ENCODE peak calls at places on chromosomes 3 and 15, in eight cellular contexts. W is breast epithelium; P is WERI-Rb-1; F is CD4-positive, alpha-beta T cell; C is IMR-90; T is GM12864; V is endothelial cell; D is astrocyte of the cerebellum. K is an unnamed sample.
A peak's percentile ranks its signal among the peaks of the same experiment; 100 is the strongest.

GRCh38 chr3:57164217-57164605 is 942 bp downstream of the IL17RD start:
- DNase-seq in V (no peak), F (no peak), C (peak; percentile 18), T (no peak), W (peak; percentile 58), D (no peak), P (peak; percentile 11), K (peak; percentile 15)

GRCh38 chr3:169268286-169268776 is 395.2 kb downstream of the MECOM start:
- DNase-seq in C (no peak), P (no peak), F (no peak), D (no peak), W (no peak), V (no peak), T (no peak), K (no peak)

GRCh38 chr3:112815981-112816380 is 30.7 kb downstream of the CD200R1L start:
- DNase-seq in T (no peak), P (no peak), F (no peak), C (peak; percentile 67), W (no peak), D (no peak), V (no peak), K (no peak)

GRCh38 chr15:60444289-60444912 is 34.5 kb downstream of the ICE2 start:
- DNase-seq in F (no peak), D (no peak), W (no peak), C (peak; percentile 51), T (no peak), V (no peak), P (no peak), K (peak; percentile 13)

GRCh38 chr15:58701376-58701775 is 48.1 kb downstream of the ADAM10 start:
- DNase-seq in D (no peak), C (no peak), F (no peak), W (no peak), V (no peak), P (no peak), T (no peak), K (no peak)

GRCh38 chr15:80659375-80659774 is 35.7 kb upstream of the ABHD17C start:
- DNase-seq in P (no peak), C (no peak), D (no peak), W (no peak), F (no peak), T (no peak), V (no peak), K (no peak)

GRCh38 chr3:172520332-172520831 is 2.8 kb downstream of the TNFSF10 start:
- DNase-seq in C (peak; percentile 95), T (no peak), F (no peak), P (no peak), D (peak; percentile 53), W (no peak), V (no peak), K (no peak)

GRCh38 chr3:51384145-51384729 is 854 bp upstream of the MANF start:
- DNase-seq in W (no peak), T (no peak), C (no peak), P (no peak), D (no peak), V (peak; percentile 38), F (no peak), K (peak; percentile 40)

GRCh38 chr15:79896131-79896633 is 632 bp downstream of the MTHFS start:
- DNase-seq in P (no peak), W (no peak), V (no peak), T (no peak), F (no peak), C (no peak), D (no peak), K (no peak)

GRCh38 chr3:101950985-101951733 is 101.8 kb downstream of the NFKBIZ start:
- DNase-seq in C (no peak), D (no peak), P (no peak), F (no peak), T (no peak), V (no peak), W (no peak), K (peak; percentile 26)

GRCh38 chr3:134327594-134327975 is 46.7 kb downstream of the AMOTL2 start:
- DNase-seq in W (no peak), D (no peak), F (no peak), C (peak; percentile 83), P (peak; percentile 1), V (no peak), T (no peak), K (peak; percentile 61)

GRCh38 chr3:197239857-197240256 is 58.6 kb downstream of the DLG1 start:
- DNase-seq in D (no peak), P (no peak), C (no peak), F (no peak), T (no peak), V (no peak), W (no peak), K (no peak)

GRCh38 chr3:69090021-69090420 is 5.3 kb downstream of the ARL6IP5 start:
- DNase-seq in F (no peak), D (peak; percentile 54), C (peak; percentile 84), P (no peak), W (no peak), V (no peak), T (no peak), K (peak; percentile 13)

GRCh38 chr3:51539291-51539891 is 872 bp downstream of the RAD54L2 start:
- DNase-seq in D (peak; percentile 8), C (peak; percentile 85), T (no peak), P (peak; percentile 19), V (peak; percentile 12), F (no peak), W (no peak), K (peak; percentile 18)

GRCh38 chr3:171007316-171007715 is 19.2 kb downstream of the SLC2A2 start:
- DNase-seq in W (no peak), F (no peak), D (no peak), T (no peak), V (no peak), P (no peak), C (no peak), K (no peak)

DNA sequence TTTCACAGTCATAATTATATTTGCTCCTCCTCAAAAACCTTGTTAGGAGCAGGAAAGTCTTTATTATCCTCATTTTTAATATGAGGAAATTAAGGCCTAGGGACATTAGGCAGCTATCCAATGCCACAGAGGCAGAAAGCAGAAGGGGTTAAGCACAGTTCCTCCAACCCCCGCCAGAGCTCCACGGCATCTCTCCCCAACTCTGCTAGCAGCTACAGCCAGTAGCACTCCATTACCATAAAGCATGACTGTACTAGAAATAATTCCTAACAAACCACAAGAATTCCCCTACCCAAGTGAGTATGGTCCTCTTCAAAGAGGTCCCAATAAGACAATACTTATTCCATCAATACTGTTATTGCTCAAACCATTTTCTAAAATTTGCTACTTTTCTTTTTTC is 9.8 kb downstream of the HEG1 start:
- DNase-seq in P (no peak), W (no peak), V (no peak), T (no peak), C (peak; percentile 87), F (no peak), D (peak; percentile 76), K (no peak)
- TF ChIP-seq CTCF in P (no peak), W (no peak), V (no peak), T (no peak), C (peak; percentile 45), F (no peak), D (peak; percentile 59), K (no peak)

DNA sequence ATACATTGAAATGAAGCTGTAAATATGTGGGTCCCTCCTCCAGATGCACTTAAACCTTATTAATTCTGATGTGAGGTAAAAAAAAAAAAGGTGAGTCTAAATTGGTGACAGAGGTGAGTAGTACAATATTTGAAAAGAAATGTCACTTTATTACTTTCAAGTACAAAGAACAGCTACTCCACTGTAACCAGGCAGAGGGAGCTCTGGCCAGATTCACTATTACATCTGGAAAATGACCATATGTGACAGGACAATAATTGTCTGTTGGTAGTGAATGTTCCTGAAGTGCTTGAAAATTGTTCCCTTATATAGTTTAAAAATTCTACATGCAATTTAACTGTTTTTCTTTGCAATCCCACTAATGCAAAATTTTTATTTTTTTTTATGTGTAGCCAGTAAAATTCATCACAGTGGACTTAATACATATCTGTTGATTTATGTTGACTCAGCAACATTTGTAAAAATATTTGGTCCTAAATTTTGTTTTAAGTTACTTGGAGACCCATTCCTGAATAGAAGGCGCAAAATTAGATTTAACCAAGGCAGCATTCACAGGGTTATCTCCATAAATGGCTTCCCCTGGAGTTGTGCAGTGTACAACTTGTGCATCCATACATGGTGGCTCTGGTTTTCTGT is 231.9 kb upstream of the TBC1D5 start:
- DNase-seq in W (no peak), C (peak; percentile 1), F (no peak), D (no peak), P (no peak), T (no peak), V (no peak), K (no peak)
- TF ChIP-seq CTCF in W (no peak), C (peak; percentile 8), F (no peak), D (peak; percentile 31), P (no peak), T (no peak), V (no peak), K (no peak)

DNA sequence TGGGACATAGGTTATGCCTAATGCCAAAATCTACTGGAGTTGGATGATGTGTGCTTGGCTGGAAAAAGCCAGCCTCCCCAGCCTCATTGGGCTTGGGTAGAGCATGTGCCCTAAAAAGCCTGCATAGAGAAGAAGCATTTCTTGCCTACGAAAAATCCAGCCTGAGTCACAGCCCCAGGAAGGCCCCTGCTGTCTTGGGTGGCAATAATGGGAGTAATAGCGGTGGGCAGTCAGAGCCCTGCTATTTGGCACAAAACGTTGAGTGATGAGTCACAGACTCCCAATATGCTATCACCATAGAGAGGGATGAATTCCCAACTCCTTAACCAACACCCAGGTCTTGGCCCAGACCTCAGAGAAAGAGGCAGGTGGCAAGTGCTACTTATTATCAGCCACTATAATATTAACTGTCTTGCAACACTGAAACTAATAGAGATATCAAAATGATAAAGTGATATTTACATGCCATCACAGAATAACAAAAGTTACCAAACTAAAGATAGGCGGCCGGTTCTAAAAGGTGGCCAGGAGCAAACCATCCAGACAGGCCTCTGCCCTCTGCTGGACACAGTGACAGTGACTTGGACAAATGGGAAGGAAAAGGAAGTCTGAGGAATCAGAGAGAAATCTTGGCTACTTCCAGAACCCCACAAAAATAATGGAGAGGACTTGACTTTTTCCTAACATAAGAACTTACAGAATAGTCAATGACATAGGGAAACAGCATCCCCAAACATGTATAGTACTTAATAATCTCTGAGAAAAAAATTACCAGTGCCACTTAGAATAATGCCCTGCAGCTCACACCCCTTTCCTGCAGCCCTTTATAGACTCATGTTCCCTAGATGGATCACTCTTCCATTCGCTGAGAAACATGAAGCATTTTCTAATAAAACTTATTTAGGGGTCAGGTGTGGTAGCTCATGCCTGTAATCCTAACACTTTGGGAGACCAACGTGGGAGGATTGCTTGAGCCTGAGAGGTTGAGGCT is 51.9 kb upstream of the MUC13 start:
- DNase-seq in C (peak; percentile 96), T (no peak), V (peak; percentile 48), F (no peak), P (no peak), D (peak; percentile 71), W (no peak), K (peak; percentile 54)
- TF ChIP-seq CTCF in C (peak; percentile 41), T (peak; percentile 16), V (peak; percentile 60), F (no peak), P (peak; percentile 46), D (peak; percentile 65), W (no peak), K (peak; percentile 43)

DNA sequence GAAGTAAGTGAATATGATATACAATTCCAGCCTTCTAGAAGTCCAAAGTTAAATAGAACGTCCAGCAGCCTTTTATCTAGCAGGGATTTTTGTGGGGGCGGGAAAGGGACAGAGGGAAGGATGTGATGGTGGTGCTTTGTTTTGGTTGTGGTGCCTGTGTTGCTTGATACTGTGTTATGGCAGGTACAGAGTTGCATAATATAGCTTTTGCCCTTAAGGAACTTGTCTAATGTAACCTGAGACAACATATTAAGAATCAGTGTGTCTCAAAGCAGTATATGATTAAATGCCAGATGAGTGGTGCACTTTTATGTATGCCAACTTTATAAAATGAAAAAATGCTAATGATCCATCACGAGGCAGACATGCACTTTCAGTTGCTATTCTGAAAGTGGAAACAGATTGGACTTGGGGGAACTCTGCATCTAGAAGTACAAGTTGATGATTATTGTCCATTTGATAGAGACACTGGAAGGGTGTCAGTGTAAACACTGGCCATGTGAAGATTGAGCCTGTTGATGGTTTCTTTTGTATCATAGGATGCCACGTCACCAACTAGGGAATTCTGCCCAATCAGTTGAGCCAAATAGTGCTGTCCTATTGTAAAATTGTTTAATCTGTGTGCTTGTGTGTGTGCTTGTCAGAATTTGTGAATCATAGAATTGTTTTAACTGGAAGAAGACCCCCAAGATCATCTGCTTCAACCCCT is 23.0 kb downstream of the NEO1 start:
- DNase-seq in P (no peak), F (no peak), T (no peak), V (no peak), D (no peak), W (no peak), C (no peak), K (no peak)
- TF ChIP-seq CTCF in P (no peak), F (no peak), T (no peak), V (no peak), D (no peak), W (no peak), C (no peak), K (no peak)

K was measured in Calu3.